ENCODE peak calls at places on chromosomes 16 and 17, in seven cellular contexts. One of them, this sample, is unnamed.
A peak's percentile ranks its signal among the peaks of the same experiment; 100 is the strongest.

GRCh38 chr16:68064791-68065365 is 20.3 kb upstream of the NFATC3 start:
- DNase-seq in cardiac muscle cell: peak; percentile 73
- DNase-seq in sigmoid colon: no peak
- DNase-seq in tibial nerve: peak; percentile 40
- DNase-seq in A549: peak; percentile 87
- DNase-seq in aorta: peak; percentile 82
- DNase-seq in CD4-positive, CD25-positive, alpha-beta regulatory T cell: peak; percentile 65
- DNase-seq in this sample: peak; percentile 20

GRCh38 chr16:51134876-51135275 is 16.2 kb downstream of the SALL1 start:
- DNase-seq in cardiac muscle cell: no peak
- DNase-seq in sigmoid colon: no peak
- DNase-seq in tibial nerve: no peak
- DNase-seq in A549: no peak
- DNase-seq in aorta: no peak
- DNase-seq in CD4-positive, CD25-positive, alpha-beta regulatory T cell: no peak
- DNase-seq in this sample: no peak

GRCh38 chr16:31009120-31009519 is 1.3 kb downstream of the STX1B start:
- DNase-seq in cardiac muscle cell: no peak
- DNase-seq in sigmoid colon: no peak
- DNase-seq in tibial nerve: no peak
- DNase-seq in A549: no peak
- DNase-seq in aorta: no peak
- DNase-seq in CD4-positive, CD25-positive, alpha-beta regulatory T cell: no peak
- DNase-seq in this sample: no peak

GRCh38 chr17:48051278-48051677 is 3.1 kb downstream of the NFE2L1 start:
- DNase-seq in cardiac muscle cell: no peak
- DNase-seq in sigmoid colon: peak; percentile 72
- DNase-seq in tibial nerve: no peak
- DNase-seq in A549: no peak
- DNase-seq in aorta: no peak
- DNase-seq in CD4-positive, CD25-positive, alpha-beta regulatory T cell: no peak
- DNase-seq in this sample: no peak

GRCh38 chr17:81404557-81405165 is 9.4 kb downstream of the BAHCC1 start:
- DNase-seq in cardiac muscle cell: peak; percentile 66
- DNase-seq in sigmoid colon: no peak
- DNase-seq in tibial nerve: no peak
- DNase-seq in A549: no peak
- DNase-seq in aorta: no peak
- DNase-seq in CD4-positive, CD25-positive, alpha-beta regulatory T cell: no peak
- DNase-seq in this sample: no peak

GRCh38 chr16:11350531-11351335 is 5.5 kb downstream of the RMI2 start:
- DNase-seq in cardiac muscle cell: no peak
- DNase-seq in sigmoid colon: no peak
- DNase-seq in tibial nerve: no peak
- DNase-seq in A549: no peak
- DNase-seq in aorta: no peak
- DNase-seq in CD4-positive, CD25-positive, alpha-beta regulatory T cell: no peak
- DNase-seq in this sample: no peak

GRCh38 chr17:6507535-6507934 is 48.8 kb downstream of the PITPNM3 start:
- DNase-seq in cardiac muscle cell: no peak
- DNase-seq in sigmoid colon: peak; percentile 88
- DNase-seq in tibial nerve: no peak
- DNase-seq in A549: peak; percentile 92
- DNase-seq in aorta: peak; percentile 61
- DNase-seq in CD4-positive, CD25-positive, alpha-beta regulatory T cell: no peak
- DNase-seq in this sample: no peak

GRCh38 chr16:85086347-85087291 is 25.7 kb downstream of the CIBAR2 start:
- DNase-seq in cardiac muscle cell: peak; percentile 77
- DNase-seq in sigmoid colon: peak; percentile 83
- DNase-seq in tibial nerve: peak; percentile 68
- DNase-seq in A549: peak; percentile 95
- DNase-seq in aorta: no peak
- DNase-seq in CD4-positive, CD25-positive, alpha-beta regulatory T cell: peak; percentile 70
- DNase-seq in this sample: peak; percentile 80

GRCh38 chr17:63425478-63425877 is 20.6 kb downstream of the CYB561 start:
- DNase-seq in cardiac muscle cell: peak; percentile 84
- DNase-seq in sigmoid colon: peak; percentile 88
- DNase-seq in tibial nerve: peak; percentile 67
- DNase-seq in A549: peak; percentile 86
- DNase-seq in aorta: peak; percentile 77
- DNase-seq in CD4-positive, CD25-positive, alpha-beta regulatory T cell: peak; percentile 67
- DNase-seq in this sample: peak; percentile 52

GRCh38 chr16:88803264-88803987 is at the start of gene CDT1:
- DNase-seq in cardiac muscle cell: peak; percentile 87
- DNase-seq in sigmoid colon: peak; percentile 91
- DNase-seq in tibial nerve: peak; percentile 67
- DNase-seq in A549: peak; percentile 96
- DNase-seq in aorta: peak; percentile 89
- DNase-seq in CD4-positive, CD25-positive, alpha-beta regulatory T cell: peak; percentile 85
- DNase-seq in this sample: peak; percentile 52

GRCh38 chr16:67644038-67644437 is 906 bp upstream of the CARMIL2 start:
- DNase-seq in cardiac muscle cell: no peak
- DNase-seq in sigmoid colon: no peak
- DNase-seq in tibial nerve: no peak
- DNase-seq in A549: no peak
- DNase-seq in aorta: no peak
- DNase-seq in CD4-positive, CD25-positive, alpha-beta regulatory T cell: no peak
- DNase-seq in this sample: no peak

GRCh38 chr16:50229149-50229726 is 37.1 kb upstream of the ADCY7 start:
- DNase-seq in cardiac muscle cell: no peak
- DNase-seq in sigmoid colon: no peak
- DNase-seq in tibial nerve: no peak
- DNase-seq in A549: no peak
- DNase-seq in aorta: no peak
- DNase-seq in CD4-positive, CD25-positive, alpha-beta regulatory T cell: no peak
- DNase-seq in this sample: no peak

GRCh38 chr17:28744104-28744801 is 442 bp downstream of the TRAF4 start:
- DNase-seq in cardiac muscle cell: peak; percentile 69
- DNase-seq in sigmoid colon: peak; percentile 74
- DNase-seq in tibial nerve: no peak
- DNase-seq in A549: peak; percentile 58
- DNase-seq in aorta: peak; percentile 66
- DNase-seq in CD4-positive, CD25-positive, alpha-beta regulatory T cell: peak; percentile 66
- DNase-seq in this sample: peak; percentile 27

GRCh38 chr17:74116087-74116717 is 87.3 kb upstream of the RPL38 start:
- DNase-seq in cardiac muscle cell: no peak
- DNase-seq in sigmoid colon: no peak
- DNase-seq in tibial nerve: no peak
- DNase-seq in A549: no peak
- DNase-seq in aorta: no peak
- DNase-seq in CD4-positive, CD25-positive, alpha-beta regulatory T cell: no peak
- DNase-seq in this sample: no peak
- H3K27ac ChIP-seq in cardiac muscle cell: no peak overlapping the region
- H3K27ac ChIP-seq in sigmoid colon: no peak overlapping the region
- H3K27ac ChIP-seq in tibial nerve: no peak overlapping the region
- H3K27ac ChIP-seq in A549: no peak overlapping the region
- H3K27ac ChIP-seq in aorta: no peak overlapping the region
- H3K27ac ChIP-seq in CD4-positive, CD25-positive, alpha-beta regulatory T cell: no peak overlapping the region
- H3K27ac ChIP-seq in this sample: no peak overlapping the region

GRCh38 chr17:3026125-3026855 is 37.1 kb downstream of the OR1D5 start:
- DNase-seq in cardiac muscle cell: no peak
- DNase-seq in sigmoid colon: no peak
- DNase-seq in tibial nerve: no peak
- DNase-seq in A549: no peak
- DNase-seq in aorta: no peak
- DNase-seq in CD4-positive, CD25-positive, alpha-beta regulatory T cell: no peak
- DNase-seq in this sample: no peak
- H3K27ac ChIP-seq in cardiac muscle cell: no peak overlapping the region
- H3K27ac ChIP-seq in sigmoid colon: no peak overlapping the region
- H3K27ac ChIP-seq in tibial nerve: no peak overlapping the region
- H3K27ac ChIP-seq in A549: no peak overlapping the region
- H3K27ac ChIP-seq in aorta: no peak overlapping the region
- H3K27ac ChIP-seq in CD4-positive, CD25-positive, alpha-beta regulatory T cell: no peak overlapping the region
- H3K27ac ChIP-seq in this sample: no peak overlapping the region

DNA sequence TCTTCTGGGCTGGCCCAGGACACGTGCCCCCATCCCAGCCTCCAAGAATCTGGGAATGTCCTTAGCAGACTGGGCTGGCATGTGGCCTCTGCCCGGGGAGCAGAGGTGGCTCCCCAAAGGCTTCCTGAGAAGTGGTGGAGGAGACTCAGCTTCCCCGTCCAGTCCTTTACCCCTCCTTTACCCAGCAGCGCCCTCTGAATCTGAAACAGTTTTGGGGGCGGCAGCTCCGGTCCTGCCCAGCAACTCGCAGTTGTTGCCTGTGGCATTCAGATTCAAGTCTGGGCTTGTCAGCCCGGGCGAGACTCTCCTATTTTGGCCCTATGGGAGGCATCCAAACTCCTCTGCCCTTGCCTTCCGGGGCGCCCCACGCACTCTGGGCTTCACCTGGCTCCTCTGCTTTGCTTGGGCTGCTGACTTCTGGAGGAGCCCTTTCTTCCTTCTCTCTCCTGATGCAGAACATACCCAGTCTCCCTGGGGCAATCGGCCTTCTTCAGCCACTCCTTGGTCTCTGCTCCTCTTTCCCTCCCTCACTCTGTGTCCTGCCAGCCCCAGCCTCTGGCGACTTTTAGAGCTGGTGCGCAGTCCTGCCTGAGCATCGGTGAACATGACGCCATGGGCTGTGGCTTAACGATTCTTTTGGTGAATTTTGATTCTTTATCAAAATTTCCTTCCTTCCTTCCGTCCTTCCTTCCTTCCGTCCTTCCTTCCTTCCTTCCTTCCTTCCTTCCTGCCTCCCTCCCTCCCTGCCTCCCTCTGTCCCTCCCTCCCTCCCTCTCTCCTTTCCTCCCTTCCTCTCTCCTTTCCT is 55.2 kb downstream of the CMIP start:
- DNase-seq in cardiac muscle cell: no peak
- DNase-seq in sigmoid colon: no peak
- DNase-seq in tibial nerve: no peak
- DNase-seq in A549: no peak
- DNase-seq in aorta: no peak
- DNase-seq in CD4-positive, CD25-positive, alpha-beta regulatory T cell: no peak
- DNase-seq in this sample: no peak
- H3K27ac ChIP-seq in cardiac muscle cell: no peak overlapping the region
- H3K27ac ChIP-seq in sigmoid colon: no peak overlapping the region
- H3K27ac ChIP-seq in tibial nerve: no peak overlapping the region
- H3K27ac ChIP-seq in A549: peak overlapping the region; percentile 75
- H3K27ac ChIP-seq in aorta: no peak overlapping the region
- H3K27ac ChIP-seq in CD4-positive, CD25-positive, alpha-beta regulatory T cell: no peak overlapping the region
- H3K27ac ChIP-seq in this sample: no peak overlapping the region

GRCh38 chr16:4925791-4926190 is 11.2 kb downstream of the PPL start:
- DNase-seq in cardiac muscle cell: no peak
- DNase-seq in sigmoid colon: no peak
- DNase-seq in tibial nerve: no peak
- DNase-seq in A549: no peak
- DNase-seq in aorta: no peak
- DNase-seq in CD4-positive, CD25-positive, alpha-beta regulatory T cell: no peak
- DNase-seq in this sample: no peak

GRCh38 chr16:4931381-4931780 is 5.6 kb downstream of the PPL start:
- DNase-seq in cardiac muscle cell: no peak
- DNase-seq in sigmoid colon: no peak
- DNase-seq in tibial nerve: no peak
- DNase-seq in A549: no peak
- DNase-seq in aorta: no peak
- DNase-seq in CD4-positive, CD25-positive, alpha-beta regulatory T cell: no peak
- DNase-seq in this sample: no peak

GRCh38 chr16:4926928-4927327 is 10.0 kb downstream of the PPL start:
- DNase-seq in cardiac muscle cell: no peak
- DNase-seq in sigmoid colon: no peak
- DNase-seq in tibial nerve: no peak
- DNase-seq in A549: no peak
- DNase-seq in aorta: no peak
- DNase-seq in CD4-positive, CD25-positive, alpha-beta regulatory T cell: no peak
- DNase-seq in this sample: no peak

GRCh38 chr16:4927661-4928060 is 9.3 kb downstream of the PPL start:
- DNase-seq in cardiac muscle cell: no peak
- DNase-seq in sigmoid colon: no peak
- DNase-seq in tibial nerve: no peak
- DNase-seq in A549: no peak
- DNase-seq in aorta: no peak
- DNase-seq in CD4-positive, CD25-positive, alpha-beta regulatory T cell: no peak
- DNase-seq in this sample: no peak

GRCh38 chr16:4928227-4928626 is 8.7 kb downstream of the PPL start:
- DNase-seq in cardiac muscle cell: no peak
- DNase-seq in sigmoid colon: no peak
- DNase-seq in tibial nerve: no peak
- DNase-seq in A549: no peak
- DNase-seq in aorta: no peak
- DNase-seq in CD4-positive, CD25-positive, alpha-beta regulatory T cell: no peak
- DNase-seq in this sample: no peak
- H3K27ac ChIP-seq in cardiac muscle cell: no peak overlapping the region
- H3K27ac ChIP-seq in sigmoid colon: no peak overlapping the region
- H3K27ac ChIP-seq in tibial nerve: no peak overlapping the region
- H3K27ac ChIP-seq in A549: no peak overlapping the region
- H3K27ac ChIP-seq in aorta: no peak overlapping the region
- H3K27ac ChIP-seq in CD4-positive, CD25-positive, alpha-beta regulatory T cell: no peak overlapping the region
- H3K27ac ChIP-seq in this sample: no peak overlapping the region

GRCh38 chr17:8630227-8630801 is at the start of gene MYH10:
- DNase-seq in cardiac muscle cell: no peak
- DNase-seq in sigmoid colon: peak; percentile 70
- DNase-seq in tibial nerve: no peak
- DNase-seq in A549: no peak
- DNase-seq in aorta: peak; percentile 56
- DNase-seq in CD4-positive, CD25-positive, alpha-beta regulatory T cell: no peak
- DNase-seq in this sample: no peak

GRCh38 chr17:8631554-8631877 is 991 bp upstream of the MYH10 start:
- DNase-seq in cardiac muscle cell: no peak
- DNase-seq in sigmoid colon: no peak
- DNase-seq in tibial nerve: no peak
- DNase-seq in A549: no peak
- DNase-seq in aorta: no peak
- DNase-seq in CD4-positive, CD25-positive, alpha-beta regulatory T cell: no peak
- DNase-seq in this sample: no peak

GRCh38 chr17:8629371-8630226 is 926 bp downstream of the MYH10 start:
- DNase-seq in cardiac muscle cell: peak; percentile 66
- DNase-seq in sigmoid colon: peak; percentile 80
- DNase-seq in tibial nerve: no peak
- DNase-seq in A549: peak; percentile 28
- DNase-seq in aorta: peak; percentile 59
- DNase-seq in CD4-positive, CD25-positive, alpha-beta regulatory T cell: no peak
- DNase-seq in this sample: peak; percentile 17

GRCh38 chr17:8632087-8632486 is 1.6 kb upstream of the MYH10 start:
- DNase-seq in cardiac muscle cell: no peak
- DNase-seq in sigmoid colon: no peak
- DNase-seq in tibial nerve: no peak
- DNase-seq in A549: no peak
- DNase-seq in aorta: no peak
- DNase-seq in CD4-positive, CD25-positive, alpha-beta regulatory T cell: no peak
- DNase-seq in this sample: no peak

DNA sequence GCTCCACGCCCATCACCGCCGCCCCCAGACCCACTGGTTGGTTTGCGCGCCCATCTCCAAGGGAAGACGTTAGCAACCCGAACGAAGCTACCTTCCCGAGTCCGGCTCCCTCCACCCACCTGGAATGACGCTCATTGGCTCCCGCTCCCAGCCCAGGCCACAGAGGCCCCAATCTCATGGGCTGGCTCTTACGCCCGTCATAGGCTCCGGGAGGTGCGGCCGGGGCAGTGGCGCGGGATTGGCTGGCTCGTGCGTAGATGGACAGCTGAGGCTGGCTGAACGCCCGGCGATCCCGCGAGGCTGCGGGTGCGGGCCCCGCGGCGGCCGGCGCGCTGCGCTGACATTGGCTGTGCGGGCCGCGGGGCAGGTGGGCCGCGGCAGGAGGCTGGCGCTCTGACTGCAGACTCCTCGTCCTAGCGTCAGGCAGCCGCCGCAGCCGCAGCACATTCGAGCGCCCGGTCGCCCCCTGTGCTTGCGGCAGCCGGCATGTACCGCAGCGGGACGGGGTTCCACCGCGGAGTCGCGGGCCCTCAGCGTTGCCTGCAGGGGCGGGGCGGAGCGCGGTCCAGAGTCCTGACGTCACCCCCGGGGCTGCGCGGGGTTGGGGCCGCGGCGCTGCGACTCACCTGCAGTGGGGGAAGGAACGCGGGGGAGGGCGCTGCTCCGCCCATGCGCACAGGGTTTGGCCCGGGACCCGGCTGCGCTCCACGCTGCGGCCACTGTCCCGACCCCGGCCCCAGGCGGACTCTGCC is 453 bp upstream of the MYH10 start:
- DNase-seq in cardiac muscle cell: peak; percentile 100
- DNase-seq in sigmoid colon: peak; percentile 99
- DNase-seq in tibial nerve: peak; percentile 92
- DNase-seq in A549: peak; percentile 100
- DNase-seq in aorta: peak; percentile 98
- DNase-seq in CD4-positive, CD25-positive, alpha-beta regulatory T cell: peak; percentile 77
- DNase-seq in this sample: peak; percentile 92
- H3K27ac ChIP-seq in cardiac muscle cell: peak overlapping the region; percentile 95
- H3K27ac ChIP-seq in sigmoid colon: peak overlapping the region; percentile 70
- H3K27ac ChIP-seq in tibial nerve: peak overlapping the region; percentile 25
- H3K27ac ChIP-seq in A549: peak overlapping the region; percentile 94
- H3K27ac ChIP-seq in aorta: peak overlapping the region; percentile 88
- H3K27ac ChIP-seq in CD4-positive, CD25-positive, alpha-beta regulatory T cell: no peak overlapping the region
- H3K27ac ChIP-seq in this sample: peak overlapping the region; percentile 88